ENCODE peak calls at places on chromosomes 4 and X, in seven cellular contexts. Q is GM12892; O is AML-193; X is DMS153; E is heart left ventricle; T is AG08395; B is CD4-positive, alpha-beta T cell. Z is an unnamed sample.

GRCh38 chr4:183600189-183600685 is 58.7 kb downstream of the RWDD4 start:
- DNase-seq in Q (no peak), O (peak), T (peak), X (no peak), E (no peak), B (no peak), Z (no peak)

GRCh38 chrX:81257817-81258216 is 55.9 kb downstream of the SH3BGRL start:
- DNase-seq in E (no peak), B (no peak), Q (no peak), T (no peak), X (no peak), O (no peak), Z (no peak)

GRCh38 chr4:85595098-85595775 is 120.3 kb downstream of the ARHGAP24 start:
- DNase-seq in O (no peak), X (peak), E (no peak), T (no peak), B (no peak), Q (no peak), Z (no peak)

GRCh38 chr4:338759-339097 is 1.1 kb downstream of the ZNF141 start:
- DNase-seq in E (no peak), X (no peak), Q (no peak), B (no peak), O (no peak), T (no peak), Z (no peak)

GRCh38 chr4:41129128-41129754 is 85.1 kb downstream of the APBB2 start:
- DNase-seq in E (no peak), B (no peak), O (no peak), T (no peak), X (no peak), Q (no peak), Z (no peak)

GRCh38 chr4:1333256-1333655 is 13.8 kb upstream of the UVSSA start:
- DNase-seq in Q (no peak), B (no peak), X (no peak), T (no peak), O (no peak), E (peak), Z (no peak)

GRCh38 chr4:29326816-29327215 is 1393.4 kb upstream of the PCDH7 start:
- DNase-seq in E (no peak), Q (no peak), X (no peak), T (no peak), B (no peak), O (no peak), Z (no peak)

GRCh38 chrX:37905436-37906147 is 58.2 kb upstream of the DYNLT3 start:
- DNase-seq in Q (no peak), T (no peak), O (no peak), E (peak), X (no peak), B (no peak), Z (peak)

GRCh38 chrX:54492340-54492739 is 3.7 kb downstream of the FGD1 start:
- DNase-seq in X (no peak), O (no peak), Q (no peak), T (peak), E (peak), B (no peak), Z (peak)

GRCh38 chr4:176726803-176727202 is 65.9 kb downstream of the VEGFC start:
- DNase-seq in O (no peak), Q (no peak), B (no peak), E (no peak), X (no peak), T (no peak), Z (no peak)

GRCh38 chr4:3493720-3494492 is 30.8 kb downstream of the DOK7 start:
- DNase-seq in E (no peak), X (no peak), B (no peak), T (no peak), Q (no peak), O (no peak), Z (no peak)

GRCh38 chr4:118682928-118683327 is 2.3 kb upstream of the METTL14 start:
- DNase-seq in E (no peak), O (peak), B (no peak), T (peak), Q (no peak), X (peak), Z (no peak)

GRCh38 chrX:22110729-22111494 is 78.8 kb downstream of the PHEX start:
- DNase-seq in O (no peak), X (no peak), B (no peak), T (no peak), E (no peak), Q (no peak), Z (peak)

GRCh38 chr4:107044170-107044569 is 8.1 kb upstream of the DKK2 start:
- DNase-seq in Q (no peak), X (no peak), O (peak), T (no peak), E (no peak), B (no peak), Z (no peak)

GRCh38 chr4:23819041-23819511 is 70.8 kb downstream of the PPARGC1A start:
- DNase-seq in X (no peak), Q (no peak), T (peak), E (peak), O (no peak), B (no peak), Z (peak)

GRCh38 chr4:156594619-156595018 is 377.0 kb downstream of the PDGFC start:
- DNase-seq in O (no peak), T (no peak), B (no peak), Q (no peak), E (peak), X (peak), Z (no peak)

GRCh38 chr4:20809796-20810195 is 109.5 kb downstream of the PACRGL start:
- DNase-seq in E (no peak), X (peak), O (no peak), B (no peak), T (no peak), Q (no peak), Z (no peak)

GRCh38 chr4:40152642-40153041 is 44.2 kb upstream of the RHOH start:
- DNase-seq in O (no peak), B (no peak), Q (no peak), E (no peak), T (no peak), X (no peak), Z (no peak)

GRCh38 chr4:52951016-52951415 is 88.9 kb downstream of the RASL11B start:
- DNase-seq in T (no peak), E (no peak), O (no peak), X (no peak), Q (no peak), B (no peak), Z (no peak)

GRCh38 chr4:25786497-25787065 is 76.2 kb downstream of the SEL1L3 start:
- DNase-seq in X (no peak), O (no peak), T (no peak), E (no peak), B (no peak), Q (no peak), Z (peak)

GRCh38 chrX:6468716-6469115 is 66.2 kb downstream of the VCX3A start:
- DNase-seq in O (no peak), X (peak), E (no peak), Q (no peak), B (no peak), T (no peak), Z (no peak)

GRCh38 chrX:130626521-130626920 is 224.7 kb downstream of the RBMX2 start:
- DNase-seq in O (no peak), B (no peak), T (peak), X (no peak), E (no peak), Q (no peak), Z (no peak)

GRCh38 chr4:74733760-74734159 is 60.6 kb downstream of the BTC start:
- DNase-seq in O (no peak), Q (no peak), B (no peak), X (no peak), T (no peak), E (no peak), Z (no peak)

GRCh38 chr4:16627999-16628398 is 270.4 kb downstream of the LDB2 start:
- DNase-seq in B (no peak), Q (no peak), T (peak), O (no peak), E (no peak), X (no peak), Z (peak)

GRCh38 chrX:114583646-114584433 is at the start of gene HTR2C:
- DNase-seq in O (no peak), E (no peak), X (no peak), T (no peak), Q (no peak), B (no peak), Z (no peak)

GRCh38 chrX:132086717-132087116 is 41.1 kb downstream of the FRMD7 start:
- DNase-seq in T (no peak), B (no peak), E (no peak), Q (no peak), O (no peak), X (no peak), Z (no peak)

GRCh38 chr4:120922390-120923200 is at the start of gene PRDM5:
- DNase-seq in X (no peak), T (peak), B (peak), Q (peak), E (peak), O (no peak), Z (peak)

GRCh38 chr4:142480244-142480643 is 365.9 kb downstream of the INPP4B start:
- DNase-seq in B (no peak), E (no peak), X (no peak), O (no peak), Q (no peak), T (no peak), Z (no peak)

GRCh38 chr4:42397256-42397634 is at the start of gene SHISA3:
- DNase-seq in T (no peak), O (no peak), B (no peak), E (peak), Q (peak), X (no peak), Z (peak)

GRCh38 chrX:67780694-67781109 is 236.9 kb downstream of the AR start:
- DNase-seq in E (peak), B (no peak), O (peak), Q (no peak), X (no peak), T (peak), Z (peak)

GRCh38 chr4:143335979-143336827 is 473 bp upstream of the GAB1 start:
- DNase-seq in O (no peak), Q (peak), T (peak), E (peak), X (peak), B (no peak), Z (peak)

GRCh38 chr4:122602277-122603142 is 18.4 kb downstream of the IL21 start:
- DNase-seq in B (no peak), O (peak), Q (no peak), T (peak), X (no peak), E (no peak), Z (no peak)

GRCh38 chrX:143002206-143002605 is 23.5 kb upstream of the SPANXN4 start:
- DNase-seq in O (no peak), E (no peak), B (no peak), T (no peak), Q (no peak), X (peak), Z (no peak)

GRCh38 chr4:6855692-6856297 is 53.8 kb upstream of the TBC1D14 start:
- DNase-seq in O (no peak), Q (peak), E (peak), T (peak), B (no peak), X (no peak), Z (no peak)

GRCh38 chrX:101108293-101108692 is 10.3 kb downstream of the CENPI start:
- DNase-seq in Q (no peak), X (no peak), O (no peak), T (no peak), E (no peak), B (no peak), Z (no peak)

GRCh38 chr4:140094701-140095420 is 59.1 kb downstream of the MAML3 start:
- DNase-seq in T (no peak), Q (no peak), O (peak), X (no peak), B (peak), E (peak), Z (peak)

GRCh38 chr4:140609548-140610425 is 41.0 kb upstream of the UCP1 start:
- DNase-seq in Q (no peak), X (peak), T (peak), O (peak), E (peak), B (no peak), Z (no peak)

GRCh38 chrX:119693996-119694451 is 1.1 kb upstream of the SEPTIN6 start:
- DNase-seq in O (no peak), X (no peak), E (peak), T (no peak), B (no peak), Q (no peak), Z (no peak)

Z was measured in MG63.